ENCODE peak calls at places on chromosomes 12 and 14, in six cellular contexts. I is H1, H is mesenchymal stem cell, L is neuronal stem cell, K is IMR-90, Z is H9. X is an unnamed sample.

GRCh38 chr14:51574009-51574408 is 77.7 kb upstream of the FRMD6 start:
- DNase-seq in I (no peak), H (no peak), L (no peak), K (no peak), Z (no peak), X (no peak)

GRCh38 chr12:22121224-22121623 is 75.2 kb downstream of the CMAS start:
- DNase-seq in I (peak; percentile 68), H (no peak), L (no peak), K (no peak), Z (peak; percentile 77), X (peak; percentile 34)

GRCh38 chr12:112978163-112979081 is at the start of gene OAS2:
- DNase-seq in I (no peak), H (peak; percentile 57), L (no peak), K (peak; percentile 48), Z (no peak), X (no peak)

GRCh38 chr12:89882051-89882450 is 173.4 kb upstream of the ATP2B1 start:
- DNase-seq in I (no peak), H (peak; percentile 90), L (no peak), K (peak; percentile 89), Z (no peak), X (peak; percentile 23)

GRCh38 chr12:130856088-130856487 is 15.8 kb upstream of the RAN start:
- DNase-seq in I (no peak), H (no peak), L (no peak), K (no peak), Z (no peak), X (no peak)

GRCh38 chr12:77349703-77350102 is 284.3 kb upstream of the E2F7 start:
- DNase-seq in I (no peak), H (no peak), L (no peak), K (no peak), Z (no peak), X (no peak)

GRCh38 chr14:23953464-23954278 is at the start of gene DHRS4:
- DNase-seq in I (peak; percentile 86), H (peak; percentile 87), L (peak; percentile 78), K (peak; percentile 76), Z (peak; percentile 88), X (peak; percentile 88)

GRCh38 chr12:122969657-122970056 is 3.4 kb upstream of the ABCB9 start:
- DNase-seq in I (no peak), H (no peak), L (no peak), K (no peak), Z (no peak), X (no peak)

GRCh38 chr12:45402288-45402687 is 186.4 kb downstream of the ANO6 start:
- DNase-seq in I (no peak), H (no peak), L (no peak), K (peak; percentile 50), Z (no peak), X (no peak)

GRCh38 chr12:47164730-47165439 is 85.1 kb upstream of the AMIGO2 start:
- DNase-seq in I (no peak), H (no peak), L (no peak), K (peak; percentile 83), Z (no peak), X (no peak)

GRCh38 chr12:92365836-92366235 is 220.2 kb upstream of the BTG1 start:
- DNase-seq in I (no peak), H (no peak), L (no peak), K (no peak), Z (no peak), X (no peak)

GRCh38 chr14:44589180-44589579 is 82.1 kb upstream of the FSCB start:
- DNase-seq in I (no peak), H (no peak), L (no peak), K (no peak), Z (no peak), X (no peak)

GRCh38 chr14:66087231-66087630 is 398.9 kb upstream of the CCDC196 start:
- DNase-seq in I (no peak), H (peak; percentile 36), L (no peak), K (no peak), Z (no peak), X (peak; percentile 25)

GRCh38 chr12:12384601-12385321 is 27.9 kb downstream of the BORCS5 start:
- DNase-seq in I (no peak), H (no peak), L (no peak), K (no peak), Z (peak; percentile 77), X (peak; percentile 56)

GRCh38 chr14:92670177-92670576 is 78.2 kb downstream of the LGMN start:
- DNase-seq in I (no peak), H (no peak), L (no peak), K (peak; percentile 86), Z (no peak), X (no peak)

GRCh38 chr12:113647048-113647447 is 175.4 kb upstream of the LHX5 start:
- DNase-seq in I (peak; percentile 72), H (no peak), L (no peak), K (no peak), Z (no peak), X (no peak)

GRCh38 chr12:130761537-130762318 is 45.6 kb upstream of the RIMBP2 start:
- DNase-seq in I (peak; percentile 80), H (peak; percentile 29), L (peak; percentile 44), K (peak; percentile 41), Z (peak; percentile 80), X (peak; percentile 61)

GRCh38 chr14:101220921-101221510 is 317.5 kb upstream of the RTL1 start:
- DNase-seq in I (peak; percentile 22), H (no peak), L (no peak), K (no peak), Z (peak; percentile 15), X (no peak)

GRCh38 chr14:58774531-58774930 is 136.8 kb downstream of the DACT1 start:
- DNase-seq in I (no peak), H (no peak), L (no peak), K (no peak), Z (no peak), X (no peak)

GRCh38 chr14:100070310-100070709 is 5.1 kb downstream of the EVL start:
- DNase-seq in I (peak; percentile 41), H (no peak), L (no peak), K (no peak), Z (no peak), X (no peak)

GRCh38 chr12:32270818-32271710 is 128.3 kb upstream of the FGD4 start:
- DNase-seq in I (no peak), H (peak; percentile 50), L (no peak), K (peak; percentile 62), Z (no peak), X (peak; percentile 93)

GRCh38 chr14:22410497-22410896 is 178.5 kb downstream of the DAD1 start:
- DNase-seq in I (no peak), H (no peak), L (no peak), K (no peak), Z (no peak), X (no peak)

DNA sequence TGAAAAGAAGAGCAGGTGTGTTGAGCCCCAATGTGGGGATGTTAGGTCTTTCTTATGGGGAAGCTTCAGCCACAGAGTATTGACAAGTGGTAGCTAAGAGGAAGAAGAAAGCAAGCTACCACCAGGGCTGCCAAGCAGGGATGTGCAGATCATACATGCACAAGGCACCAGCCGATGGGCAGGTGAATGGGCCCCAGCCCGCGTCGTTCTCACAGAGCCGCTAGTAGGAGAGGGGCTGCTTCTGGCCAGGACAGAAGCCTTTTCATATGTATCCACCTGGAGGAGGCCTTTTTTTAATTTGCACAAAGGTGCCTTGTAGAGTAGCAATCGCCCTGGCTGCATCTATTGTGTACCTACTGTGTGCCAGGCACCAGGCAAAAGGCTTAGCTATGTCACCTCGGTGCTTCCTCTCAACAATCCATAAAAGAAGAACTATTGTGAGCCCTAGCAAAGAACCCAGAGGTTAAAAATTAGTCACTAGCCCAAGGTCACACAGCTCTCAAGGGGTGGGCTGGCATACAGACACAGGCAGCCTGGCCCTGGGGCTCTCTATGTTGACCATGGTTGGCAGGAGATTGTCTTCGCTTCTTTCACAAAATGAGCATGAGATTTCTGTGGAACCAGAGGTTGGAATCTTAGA is 8.2 kb downstream of the NUAK1 start:
- DNase-seq in I (no peak), H (no peak), L (no peak), K (no peak), Z (peak; percentile 50), X (no peak)
- H3K4me1 ChIP-seq in I (peaks cover 47% of the 10 kb centered on the region), H (peaks cover 47% of the 10 kb centered on the region), L (peaks cover 44% of the 10 kb centered on the region), K (peaks cover 29% of the 10 kb centered on the region), Z (peaks cover 33% of the 10 kb centered on the region), X (peaks cover 47% of the 10 kb centered on the region)

GRCh38 chr12:65696227-65696626 is 128.1 kb upstream of the HMGA2 start:
- DNase-seq in I (no peak), H (peak; percentile 47), L (no peak), K (peak; percentile 37), Z (no peak), X (no peak)

GRCh38 chr12:65703176-65703575 is 121.1 kb upstream of the HMGA2 start:
- DNase-seq in I (no peak), H (no peak), L (no peak), K (no peak), Z (no peak), X (no peak)

GRCh38 chr12:65695077-65695865 is 129.0 kb upstream of the HMGA2 start:
- DNase-seq in I (no peak), H (peak; percentile 99), L (no peak), K (peak; percentile 99), Z (no peak), X (peak; percentile 22)

DNA sequence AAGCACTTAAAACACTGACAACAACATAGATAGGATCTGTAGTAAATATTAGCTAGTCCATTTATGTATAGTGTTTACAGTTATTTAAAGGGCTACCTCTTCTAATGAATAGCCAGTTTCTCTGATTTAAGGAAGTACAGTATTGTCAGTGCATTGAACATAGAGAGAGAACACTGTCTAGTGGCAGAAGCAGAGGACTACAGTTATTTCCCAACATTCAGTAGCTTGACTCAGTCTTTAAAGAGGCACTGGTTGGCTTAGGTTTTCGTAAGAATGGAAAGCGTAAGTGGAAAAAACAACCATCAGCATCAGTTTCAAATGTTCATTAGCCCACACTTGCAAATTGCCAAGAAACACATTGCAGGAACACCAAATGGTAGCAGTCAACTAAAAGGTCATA is 125.0 kb upstream of the HMGA2 start:
- DNase-seq in I (no peak), H (peak; percentile 84), L (no peak), K (peak; percentile 65), Z (no peak), X (no peak)
- H2BK15ac ChIP-seq in I (no peak overlapping the region), H (no peak overlapping the region), L (no peak overlapping the region), K (no peak overlapping the region), Z (no peak overlapping the region), X (no peak overlapping the region)

DNA sequence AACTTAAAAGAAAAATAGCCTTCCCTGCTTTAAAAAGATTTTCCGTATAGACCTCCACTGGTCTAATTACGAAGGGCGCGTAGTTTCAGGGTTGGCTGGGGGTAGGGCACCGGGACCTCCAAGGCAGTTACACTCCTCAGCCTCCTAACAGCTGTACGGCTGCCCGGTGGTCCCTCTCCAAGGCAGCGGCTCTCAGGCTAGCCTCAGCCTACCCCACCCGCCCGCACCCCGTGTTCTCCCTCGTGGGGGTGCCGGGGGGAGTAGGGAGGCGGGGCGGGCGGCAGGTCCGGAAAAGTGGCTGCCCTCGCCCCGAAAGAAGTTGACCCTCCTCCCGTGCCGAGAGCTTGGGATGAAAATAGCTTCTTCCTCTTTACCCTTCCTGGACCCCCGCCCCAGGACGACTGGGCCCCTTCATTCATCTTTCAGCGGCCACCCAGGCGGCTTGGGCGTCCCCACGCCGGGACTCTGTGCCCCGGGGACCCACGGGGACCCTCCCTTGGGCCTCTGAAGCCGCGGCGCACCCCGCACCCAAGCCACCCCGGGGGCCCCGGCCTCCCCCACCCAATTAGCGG is 991 bp upstream of the RCOR1 start:
- DNase-seq in I (peak; percentile 64), H (peak; percentile 52), L (no peak), K (peak; percentile 29), Z (no peak), X (no peak)
- H2BK5ac ChIP-seq in I (peak overlapping the region; percentile 75), H (peak overlapping the region; percentile 94), L (peak overlapping the region; percentile 93), K (peak overlapping the region; percentile 86), Z (no peak overlapping the region), X (no peak overlapping the region)

DNA sequence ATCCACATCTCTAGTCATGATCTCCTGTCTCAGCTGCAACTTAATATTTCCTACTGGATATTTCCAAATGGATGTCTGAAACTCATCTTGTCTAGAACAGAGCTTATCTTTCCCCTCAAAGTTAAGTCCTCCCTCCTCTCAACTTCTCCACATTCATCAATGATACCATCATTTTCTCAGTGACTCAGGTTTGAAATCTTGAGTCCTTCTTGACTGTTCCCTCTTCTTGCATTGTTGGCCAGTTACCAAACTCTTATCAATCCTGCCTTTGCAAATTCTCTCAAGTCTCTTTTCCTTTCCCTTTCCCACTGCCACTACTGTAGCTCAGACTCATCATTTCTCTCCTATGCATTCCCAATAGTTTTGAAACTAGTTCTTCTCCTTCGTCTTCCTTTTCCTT is 14.3 kb upstream of the CHURC1 start:
- DNase-seq in I (no peak), H (peak; percentile 23), L (no peak), K (peak; percentile 22), Z (no peak), X (peak; percentile 14)
- H3K4me1 ChIP-seq in I (no peaks in the 10 kb centered on the region), H (no peaks in the 10 kb centered on the region), L (no peaks in the 10 kb centered on the region), K (no peaks in the 10 kb centered on the region), Z (no peaks in the 10 kb centered on the region), X (no peaks in the 10 kb centered on the region)

X was measured in mesendoderm.